ENCODE peak calls at places on chromosomes 6 and 20, in four cellular contexts. Y is psoas muscle, V is iPS DF 6.9, H is cardiac muscle cell. U is an unnamed sample. For H3K27me3, the result is how much of the 10 kb centered on the place peaks cover.

GRCh38 chr20:17750722-17751045 is 50.9 kb downstream of the BANF2 start:
- DNase-seq in Y (no peak), V (no peak), H (no peak), U (no peak)

GRCh38 chr6:7052441-7052936 is 55.3 kb upstream of the RREB1 start:
- DNase-seq in Y (peak), H (no peak), V (no peak), U (peak)

GRCh38 chr6:37074053-37074827 is 68.8 kb downstream of the FGD2 start:
- DNase-seq in Y (peak), H (no peak), V (no peak), U (no peak)

GRCh38 chr6:12071064-12071615 is 59.0 kb downstream of the HIVEP1 start:
- DNase-seq in Y (no peak), V (no peak), H (no peak), U (no peak)

GRCh38 chr20:57269148-57269984 is 2.9 kb upstream of the BMP7 start:
- DNase-seq in Y (no peak), V (no peak), H (no peak), U (no peak)

GRCh38 chr6:29943053-29943966 is 978 bp downstream of the HLA-A start:
- DNase-seq in H (no peak), Y (no peak), V (no peak), U (no peak)

GRCh38 chr20:37986873-37987601 is 46.2 kb downstream of the TTI1 start:
- DNase-seq in Y (peak), H (peak), V (no peak), U (peak)

GRCh38 chr20:53917145-53918009 is 153.0 kb downstream of the BCAS1 start:
- DNase-seq in H (no peak), V (no peak), Y (peak), U (no peak)

GRCh38 chr6:47188588-47189021 is 121.1 kb downstream of the TNFRSF21 start:
- DNase-seq in H (no peak), V (no peak), Y (no peak), U (no peak)

GRCh38 chr6:32370510-32370909 is 1.2 kb downstream of the TSBP1 start:
- DNase-seq in H (no peak), V (no peak), Y (no peak), U (no peak)

GRCh38 chr6:83073620-83074019 is 6.1 kb downstream of the DOP1A start:
- DNase-seq in H (no peak), Y (no peak), V (no peak), U (no peak)

GRCh38 chr6:88566746-88567534 is 396.5 kb downstream of the RNGTT start:
- DNase-seq in Y (no peak), H (no peak), V (no peak), U (no peak)

GRCh38 chr6:144295981-144296767 is 11.0 kb downstream of the UTRN start:
- DNase-seq in Y (no peak), V (no peak), H (no peak), U (no peak)

GRCh38 chr6:144297498-144298166 is 12.5 kb downstream of the UTRN start:
- DNase-seq in V (no peak), H (peak), Y (no peak), U (no peak)

GRCh38 chr6:144296973-144297372 is 11.8 kb downstream of the UTRN start:
- DNase-seq in Y (peak), H (no peak), V (no peak), U (no peak)

GRCh38 chr6:144294016-144294415 is 8.9 kb downstream of the UTRN start:
- DNase-seq in Y (no peak), V (no peak), H (no peak), U (no peak)

DNA sequence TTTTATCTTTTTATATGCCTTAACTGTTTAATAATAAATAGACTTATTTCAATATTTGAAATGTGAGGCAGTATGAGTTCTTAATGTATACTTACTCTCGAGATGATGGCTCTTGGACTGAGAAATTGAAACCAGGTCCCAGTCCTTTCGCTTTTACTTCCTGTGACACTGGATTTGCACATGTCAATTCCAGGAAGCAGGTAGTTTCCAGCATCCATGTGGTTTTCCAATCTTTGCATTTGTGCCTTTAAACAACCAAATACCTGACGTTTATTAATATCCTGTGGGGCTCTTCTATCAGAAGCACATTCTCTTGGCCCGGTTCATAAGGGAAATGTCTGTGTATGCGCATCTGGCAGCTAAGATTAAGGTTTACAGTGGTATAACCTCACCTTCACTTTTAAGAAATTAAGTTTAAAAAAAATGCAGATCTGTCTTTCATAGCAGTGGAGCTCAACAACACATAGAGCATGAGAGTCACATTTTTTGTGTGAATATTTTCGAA is 13.1 kb downstream of the UTRN start:
- DNase-seq in Y (no peak), V (no peak), H (no peak), U (no peak)
- H3K4me3 ChIP-seq in Y (no peak), V (no peak), H (no peak), U (no peak)

DNA sequence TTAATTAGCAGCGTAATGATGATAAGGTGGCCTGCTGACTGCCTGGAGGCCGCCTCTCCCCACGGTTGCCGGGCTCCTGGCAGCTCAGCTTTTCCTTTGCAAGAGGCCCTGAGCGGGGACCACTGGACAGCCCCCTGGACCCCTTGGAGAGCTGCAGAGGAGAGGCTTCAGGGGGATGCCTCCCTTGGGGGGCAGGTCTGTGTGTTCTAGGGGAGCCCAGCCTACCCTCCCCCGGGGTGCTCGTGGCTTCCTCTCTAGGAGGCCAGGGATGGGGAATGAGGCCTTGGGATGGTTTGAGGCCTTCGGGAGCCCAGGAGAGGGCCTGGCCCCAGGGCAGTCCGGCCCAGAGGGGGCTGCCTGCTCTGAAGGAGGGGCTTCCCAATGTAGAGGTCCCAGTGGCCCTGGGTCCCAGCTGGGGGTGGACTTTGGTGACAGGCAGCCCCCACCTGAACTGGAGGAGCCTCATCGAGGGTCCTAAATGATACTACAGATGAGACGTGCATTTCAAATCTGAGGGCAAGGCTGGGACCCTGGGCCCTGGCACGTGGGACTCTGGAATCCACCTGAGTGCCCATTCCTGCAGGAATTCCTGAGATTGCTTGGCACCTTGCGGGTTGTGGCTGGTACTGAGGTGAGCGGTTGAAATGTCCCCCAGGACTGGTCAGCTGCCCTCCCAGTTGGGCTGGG is 66.4 kb upstream of the BHLHE23 start:
- DNase-seq in V (no peak), H (no peak), Y (no peak), U (no peak)
- H3K27me3 ChIP-seq in V (under half), H (under half), Y (under half), U (under half)

GRCh38 chr6:155196891-155197290 is 66.9 kb upstream of the CLDN20 start:
- DNase-seq in H (no peak), Y (no peak), V (no peak), U (no peak)

GRCh38 chr6:155207223-155207622 is 56.6 kb upstream of the CLDN20 start:
- DNase-seq in H (no peak), V (no peak), Y (no peak), U (no peak)

GRCh38 chr6:155197947-155198346 is 65.9 kb upstream of the CLDN20 start:
- DNase-seq in Y (no peak), V (no peak), H (no peak), U (no peak)

GRCh38 chr6:155200012-155200411 is 63.8 kb upstream of the CLDN20 start:
- DNase-seq in V (no peak), Y (no peak), H (no peak), U (no peak)

GRCh38 chr6:155201461-155202226 is 62.2 kb upstream of the CLDN20 start:
- DNase-seq in H (no peak), V (no peak), Y (no peak), U (no peak)
- H3K4me3 ChIP-seq in H (no peak), V (no peak), Y (no peak), U (no peak)

GRCh38 chr20:157154-157553 is at the start of gene DEFB127:
- DNase-seq in V (no peak), H (no peak), Y (no peak), U (no peak)

GRCh38 chr20:152131-152530 is 5.1 kb upstream of the DEFB127 start:
- DNase-seq in V (no peak), Y (no peak), H (no peak), U (no peak)
- H3K27me3 ChIP-seq in V (under half), Y (under half), H (under half), U (under half)

GRCh38 chr6:122178988-122179387 is 220.5 kb upstream of the HSF2 start:
- DNase-seq in H (no peak), Y (no peak), V (no peak), U (no peak)

GRCh38 chr6:122187186-122187585 is 212.3 kb upstream of the HSF2 start:
- DNase-seq in V (no peak), H (no peak), Y (no peak), U (no peak)

GRCh38 chr6:122180132-122180531 is 219.3 kb upstream of the HSF2 start:
- DNase-seq in H (no peak), V (no peak), Y (no peak), U (no peak)

DNA sequence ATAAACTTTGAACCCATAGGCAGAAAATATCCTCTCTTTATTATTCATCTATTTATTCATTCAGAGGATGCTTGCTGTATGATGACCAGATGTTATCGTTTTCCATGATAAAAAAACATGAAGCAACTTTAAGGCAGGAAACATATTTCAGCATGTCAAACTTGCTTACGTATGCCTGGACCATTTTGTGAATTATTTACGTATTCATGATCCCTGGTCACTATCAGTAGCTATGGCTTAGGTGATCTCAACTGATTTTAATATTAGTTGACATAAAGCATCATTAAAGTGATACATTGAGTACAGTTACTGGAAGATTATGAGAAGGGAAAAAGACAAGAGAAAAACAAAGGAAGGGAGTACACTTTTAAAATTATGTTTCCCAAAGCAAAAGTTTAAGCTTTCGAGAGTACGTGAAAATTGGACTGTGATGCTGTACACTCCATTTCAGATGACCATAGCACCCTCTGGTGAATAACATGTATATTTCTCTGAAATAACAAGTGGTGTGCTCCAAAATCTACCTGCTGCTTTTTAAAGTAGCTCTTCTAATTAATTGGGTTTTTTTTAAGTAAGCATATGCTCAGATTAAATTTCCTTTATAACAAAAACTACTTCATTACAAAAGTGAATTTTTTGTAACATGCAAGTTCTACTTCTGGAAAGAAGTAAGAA is 215.1 kb upstream of the HSF2 start:
- DNase-seq in H (peak), Y (no peak), V (no peak), U (peak)
- H3K4me3 ChIP-seq in H (no peak), Y (peak), V (no peak), U (no peak)

DNA sequence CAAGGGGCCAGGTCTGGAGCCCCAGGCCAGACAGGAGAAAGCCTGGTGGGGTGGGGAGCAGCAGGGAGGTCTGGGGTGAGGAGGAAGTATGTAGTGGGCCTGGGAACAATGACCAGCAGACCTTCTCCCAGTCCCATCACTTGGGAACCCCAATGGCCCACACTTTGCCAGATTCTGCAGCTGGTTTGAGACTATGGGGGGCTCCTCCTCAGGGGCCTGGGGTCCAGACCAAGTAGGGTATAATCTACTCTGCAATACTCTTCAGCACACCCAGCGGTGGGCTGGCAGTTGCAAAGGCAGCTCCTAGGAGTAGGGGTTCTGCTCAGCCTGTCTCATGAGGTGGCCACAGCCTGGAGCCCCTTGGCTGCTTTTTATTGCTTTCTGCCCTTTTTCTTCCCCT is 52.8 kb downstream of the NPEPL1 start:
- DNase-seq in H (no peak), Y (no peak), V (no peak), U (no peak)
- H3K27me3 ChIP-seq in H (under half), Y (under half), V (under half), U (under half)

GRCh38 chr6:144606041-144606440 is 320.9 kb downstream of the UTRN start:
- DNase-seq in Y (no peak), H (no peak), V (no peak), U (no peak)

GRCh38 chr6:144597511-144597910 is 312.4 kb downstream of the UTRN start:
- DNase-seq in V (no peak), H (no peak), Y (no peak), U (no peak)

GRCh38 chr6:144599615-144600014 is 314.5 kb downstream of the UTRN start:
- DNase-seq in V (no peak), Y (no peak), H (no peak), U (no peak)

GRCh38 chr6:144602523-144603180 is 317.5 kb downstream of the UTRN start:
- DNase-seq in V (no peak), H (no peak), Y (no peak), U (no peak)

DNA sequence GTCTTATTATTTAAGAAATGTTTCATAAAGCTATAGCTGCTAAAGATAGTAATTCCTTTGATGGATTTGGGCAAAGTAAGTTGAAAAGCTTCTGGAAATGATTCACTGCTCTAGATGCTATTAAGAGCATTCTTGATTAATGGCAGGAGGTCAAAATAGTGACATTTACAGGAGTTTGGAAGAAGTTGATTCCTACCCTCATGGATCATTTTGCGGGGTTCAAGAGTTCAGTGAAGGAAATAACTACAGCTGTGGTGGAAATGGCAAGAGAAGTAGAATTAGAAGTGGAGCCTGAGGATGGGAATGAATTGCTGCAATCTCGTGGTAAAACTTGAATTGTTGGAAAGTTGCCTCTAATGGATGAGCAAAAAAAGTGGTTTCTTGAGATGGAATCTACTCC is 316.1 kb downstream of the UTRN start:
- DNase-seq in V (no peak), H (no peak), Y (no peak), U (no peak)
- H3K4me3 ChIP-seq in V (no peak), H (no peak), Y (no peak), U (no peak)

DNA sequence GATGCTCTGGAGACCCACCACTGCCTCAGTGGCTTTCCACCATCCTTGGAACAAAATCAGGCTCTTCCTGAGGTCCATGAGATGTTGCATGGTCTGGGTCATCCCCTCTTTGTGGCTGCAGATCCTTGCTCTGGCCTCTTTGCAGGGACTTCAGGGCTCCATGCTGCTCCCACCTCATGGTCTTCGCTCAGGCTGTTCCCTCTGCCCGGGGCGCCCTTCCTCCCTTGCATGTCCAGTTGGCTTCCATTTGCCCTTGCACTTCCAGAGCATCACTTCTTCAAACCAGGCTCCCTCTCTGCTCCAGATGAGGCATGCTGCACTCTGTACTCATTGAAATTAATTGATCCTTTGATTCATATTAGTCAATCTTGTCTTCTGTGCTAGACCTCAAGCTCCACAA is 4.4 kb upstream of the PHACTR3 start:
- DNase-seq in V (no peak), H (no peak), Y (no peak), U (no peak)
- H3K27me3 ChIP-seq in V (under half), H (under half), Y (under half), U (under half)

GRCh38 chr6:27565839-27566779 is 93.2 kb upstream of the ZNF184 start:
- DNase-seq in Y (no peak), V (no peak), H (peak), U (no peak)

DNA sequence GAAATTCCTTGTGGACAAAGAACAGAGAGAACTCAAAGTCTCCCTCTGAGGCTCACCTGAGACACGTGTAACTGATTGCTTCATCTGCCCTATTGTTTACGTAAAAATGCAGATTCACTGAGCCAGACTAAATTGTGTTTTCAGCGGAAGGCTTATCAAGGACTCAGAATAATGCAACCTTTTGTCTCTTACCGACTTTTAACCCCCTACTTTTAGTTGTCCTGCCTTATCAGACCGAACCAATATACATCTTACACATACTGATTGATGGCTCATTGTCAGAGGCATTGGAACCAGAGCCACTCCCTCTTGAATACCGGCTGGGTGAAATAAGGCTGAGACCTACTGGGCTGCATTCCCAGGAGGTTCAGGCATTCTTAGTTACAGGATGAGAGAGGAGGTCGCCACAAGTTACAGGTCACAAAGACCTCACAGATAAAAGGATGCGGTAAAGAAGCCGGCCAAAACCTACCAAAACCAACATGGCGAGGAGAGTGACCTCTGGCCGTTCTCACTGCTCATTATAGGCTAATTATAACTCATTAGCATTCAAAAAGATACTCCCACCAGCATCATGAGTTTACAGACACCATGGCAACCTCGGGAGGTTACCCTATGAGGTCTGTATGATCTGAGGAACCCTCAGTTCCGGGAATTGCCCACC is 95.5 kb upstream of the ZNF184 start:
- DNase-seq in Y (no peak), V (no peak), H (no peak), U (no peak)
- H3K4me3 ChIP-seq in Y (no peak), V (no peak), H (no peak), U (no peak)

DNA sequence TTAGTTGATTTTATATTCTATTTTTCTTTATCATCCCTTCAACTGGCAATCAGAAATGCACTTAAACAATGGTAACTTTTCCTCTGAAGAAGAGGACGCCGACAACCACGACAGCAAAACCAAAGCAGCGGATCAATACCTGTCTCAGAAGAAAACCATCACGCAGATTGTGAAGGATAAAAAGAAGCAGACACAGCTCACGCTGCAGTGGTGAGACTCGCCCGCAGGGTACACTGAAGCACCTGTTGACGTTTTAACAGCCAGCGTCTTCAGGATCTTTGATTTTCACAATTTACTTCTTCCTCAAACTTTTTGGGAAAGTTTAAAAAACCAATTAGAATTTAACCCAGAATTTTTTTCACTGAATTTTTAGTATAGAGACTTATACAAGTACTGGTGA is 701 bp downstream of the RFX6 start:
- DNase-seq in Y (no peak), H (no peak), V (no peak), U (no peak)
- H3K27me3 ChIP-seq in Y (under half), H (half or more), V (under half), U (under half)